ENCODE peak calls at places on chromosomes 1 and 21, in six cellular contexts. One of them, this sample, is unnamed.

GRCh38 chr1:94602312-94602711 is 60.8 kb upstream of the F3 start:
- DNase-seq in DMS 273 treated with DMSO at 0.1 percent for 48 hours: no peak
- DNase-seq in lung: no peak
- DNase-seq in mesenchymal stem cell: peak
- DNase-seq in Right ventricle myocardium superior: no peak
- DNase-seq in fibroblast of lung: peak
- DNase-seq in this sample: no peak

GRCh38 chr1:1371354-1371740 is 3.7 kb downstream of the AURKAIP1 start:
- DNase-seq in DMS 273 treated with DMSO at 0.1 percent for 48 hours: no peak
- DNase-seq in lung: no peak
- DNase-seq in mesenchymal stem cell: no peak
- DNase-seq in Right ventricle myocardium superior: no peak
- DNase-seq in fibroblast of lung: no peak
- DNase-seq in this sample: peak

GRCh38 chr21:37557261-37557950 is 190.8 kb downstream of the DYRK1A start:
- DNase-seq in DMS 273 treated with DMSO at 0.1 percent for 48 hours: no peak
- DNase-seq in lung: no peak
- DNase-seq in mesenchymal stem cell: no peak
- DNase-seq in Right ventricle myocardium superior: no peak
- DNase-seq in fibroblast of lung: no peak
- DNase-seq in this sample: no peak

GRCh38 chr1:212920895-212921294 is 29.4 kb upstream of the VASH2 start:
- DNase-seq in DMS 273 treated with DMSO at 0.1 percent for 48 hours: no peak
- DNase-seq in lung: no peak
- DNase-seq in mesenchymal stem cell: no peak
- DNase-seq in Right ventricle myocardium superior: no peak
- DNase-seq in fibroblast of lung: no peak
- DNase-seq in this sample: no peak

GRCh38 chr1:223233410-223234163 is 90.5 kb upstream of the TLR5 start:
- DNase-seq in DMS 273 treated with DMSO at 0.1 percent for 48 hours: no peak
- DNase-seq in lung: no peak
- DNase-seq in mesenchymal stem cell: peak
- DNase-seq in Right ventricle myocardium superior: no peak
- DNase-seq in fibroblast of lung: peak
- DNase-seq in this sample: no peak

GRCh38 chr1:230072866-230073265 is 5.8 kb downstream of the GALNT2 start:
- DNase-seq in DMS 273 treated with DMSO at 0.1 percent for 48 hours: no peak
- DNase-seq in lung: no peak
- DNase-seq in mesenchymal stem cell: no peak
- DNase-seq in Right ventricle myocardium superior: no peak
- DNase-seq in fibroblast of lung: no peak
- DNase-seq in this sample: no peak

GRCh38 chr1:229230893-229231753 is 39.8 kb upstream of the RAB4A start:
- DNase-seq in DMS 273 treated with DMSO at 0.1 percent for 48 hours: no peak
- DNase-seq in lung: no peak
- DNase-seq in mesenchymal stem cell: peak
- DNase-seq in Right ventricle myocardium superior: no peak
- DNase-seq in fibroblast of lung: peak
- DNase-seq in this sample: no peak

GRCh38 chr1:176843352-176844297 is 320.9 kb downstream of the ASTN1 start:
- DNase-seq in DMS 273 treated with DMSO at 0.1 percent for 48 hours: peak
- DNase-seq in lung: no peak
- DNase-seq in mesenchymal stem cell: peak
- DNase-seq in Right ventricle myocardium superior: no peak
- DNase-seq in fibroblast of lung: peak
- DNase-seq in this sample: peak

GRCh38 chr1:83883979-83884378 is 115.0 kb downstream of the TTLL7 start:
- DNase-seq in DMS 273 treated with DMSO at 0.1 percent for 48 hours: no peak
- DNase-seq in lung: no peak
- DNase-seq in mesenchymal stem cell: peak
- DNase-seq in Right ventricle myocardium superior: no peak
- DNase-seq in fibroblast of lung: no peak
- DNase-seq in this sample: no peak

GRCh38 chr1:70818391-70818790 is 229.2 kb downstream of the PTGER3 start:
- DNase-seq in DMS 273 treated with DMSO at 0.1 percent for 48 hours: no peak
- DNase-seq in lung: no peak
- DNase-seq in mesenchymal stem cell: no peak
- DNase-seq in Right ventricle myocardium superior: no peak
- DNase-seq in fibroblast of lung: peak
- DNase-seq in this sample: no peak

GRCh38 chr1:35558374-35559316 is 1.0 kb downstream of the NCDN start:
- DNase-seq in DMS 273 treated with DMSO at 0.1 percent for 48 hours: no peak
- DNase-seq in lung: no peak
- DNase-seq in mesenchymal stem cell: no peak
- DNase-seq in Right ventricle myocardium superior: no peak
- DNase-seq in fibroblast of lung: no peak
- DNase-seq in this sample: peak

GRCh38 chr1:183472488-183473285 is at the start of gene SMG7:
- DNase-seq in DMS 273 treated with DMSO at 0.1 percent for 48 hours: no peak
- DNase-seq in lung: peak
- DNase-seq in mesenchymal stem cell: peak
- DNase-seq in Right ventricle myocardium superior: peak
- DNase-seq in fibroblast of lung: peak
- DNase-seq in this sample: peak

GRCh38 chr1:160407819-160408801 is 7.7 kb downstream of the VANGL2 start:
- DNase-seq in DMS 273 treated with DMSO at 0.1 percent for 48 hours: no peak
- DNase-seq in lung: no peak
- DNase-seq in mesenchymal stem cell: no peak
- DNase-seq in Right ventricle myocardium superior: no peak
- DNase-seq in fibroblast of lung: peak
- DNase-seq in this sample: no peak

GRCh38 chr1:111596499-111596898 is 23.1 kb upstream of the RAP1A start:
- DNase-seq in DMS 273 treated with DMSO at 0.1 percent for 48 hours: no peak
- DNase-seq in lung: no peak
- DNase-seq in mesenchymal stem cell: no peak
- DNase-seq in Right ventricle myocardium superior: no peak
- DNase-seq in fibroblast of lung: no peak
- DNase-seq in this sample: no peak

GRCh38 chr1:36159614-36160387 is 3.8 kb downstream of the MAP7D1 start:
- DNase-seq in DMS 273 treated with DMSO at 0.1 percent for 48 hours: no peak
- DNase-seq in lung: no peak
- DNase-seq in mesenchymal stem cell: no peak
- DNase-seq in Right ventricle myocardium superior: peak
- DNase-seq in fibroblast of lung: no peak
- DNase-seq in this sample: no peak

GRCh38 chr1:98342556-98342955 is 319.0 kb upstream of the SNX7 start:
- DNase-seq in DMS 273 treated with DMSO at 0.1 percent for 48 hours: no peak
- DNase-seq in lung: no peak
- DNase-seq in mesenchymal stem cell: no peak
- DNase-seq in Right ventricle myocardium superior: no peak
- DNase-seq in fibroblast of lung: peak
- DNase-seq in this sample: no peak

GRCh38 chr1:45205000-45205909 is 1.1 kb downstream of the ZSWIM5 start:
- DNase-seq in DMS 273 treated with DMSO at 0.1 percent for 48 hours: peak
- DNase-seq in lung: no peak
- DNase-seq in mesenchymal stem cell: peak
- DNase-seq in Right ventricle myocardium superior: peak
- DNase-seq in fibroblast of lung: peak
- DNase-seq in this sample: peak

GRCh38 chr1:246564839-246565750 is 966 bp downstream of the TFB2M start:
- DNase-seq in DMS 273 treated with DMSO at 0.1 percent for 48 hours: no peak
- DNase-seq in lung: no peak
- DNase-seq in mesenchymal stem cell: peak
- DNase-seq in Right ventricle myocardium superior: no peak
- DNase-seq in fibroblast of lung: no peak
- DNase-seq in this sample: no peak

GRCh38 chr21:36260030-36260787 is 59.8 kb upstream of the MORC3 start:
- DNase-seq in DMS 273 treated with DMSO at 0.1 percent for 48 hours: peak
- DNase-seq in lung: peak
- DNase-seq in mesenchymal stem cell: peak
- DNase-seq in Right ventricle myocardium superior: no peak
- DNase-seq in fibroblast of lung: peak
- DNase-seq in this sample: no peak

GRCh38 chr1:35536551-35537162 is 20.5 kb downstream of the KIAA0319L start:
- DNase-seq in DMS 273 treated with DMSO at 0.1 percent for 48 hours: no peak
- DNase-seq in lung: no peak
- DNase-seq in mesenchymal stem cell: no peak
- DNase-seq in Right ventricle myocardium superior: no peak
- DNase-seq in fibroblast of lung: no peak
- DNase-seq in this sample: no peak

GRCh38 chr1:162660598-162660997 is 28.3 kb downstream of the DDR2 start:
- DNase-seq in DMS 273 treated with DMSO at 0.1 percent for 48 hours: no peak
- DNase-seq in lung: no peak
- DNase-seq in mesenchymal stem cell: peak
- DNase-seq in Right ventricle myocardium superior: no peak
- DNase-seq in fibroblast of lung: no peak
- DNase-seq in this sample: no peak

GRCh38 chr1:26434161-26434752 is 2.1 kb downstream of the DHDDS start:
- DNase-seq in DMS 273 treated with DMSO at 0.1 percent for 48 hours: no peak
- DNase-seq in lung: no peak
- DNase-seq in mesenchymal stem cell: no peak
- DNase-seq in Right ventricle myocardium superior: no peak
- DNase-seq in fibroblast of lung: peak
- DNase-seq in this sample: no peak

GRCh38 chr1:209611771-209612570 is 28.5 kb downstream of the CAMK1G start:
- DNase-seq in DMS 273 treated with DMSO at 0.1 percent for 48 hours: no peak
- DNase-seq in lung: no peak
- DNase-seq in mesenchymal stem cell: no peak
- DNase-seq in Right ventricle myocardium superior: no peak
- DNase-seq in fibroblast of lung: no peak
- DNase-seq in this sample: no peak

This sample was measured in left ventricle myocardium superior.